ENCODE peak calls at places on chromosomes 11 and 22, in five cellular contexts. Z, L, A, M and F are unnamed samples.

GRCh38 chr22:24827305-24827704 is 21.3 kb downstream of the SGSM1 start:
- DNase-seq in Z (no peak), L (no peak), M (no peak), A (no peak), F (no peak)

GRCh38 chr11:61552108-61552635 is 28.7 kb downstream of the SYT7 start:
- DNase-seq in M (no peak), A (no peak), Z (no peak), L (no peak), F (no peak)

GRCh38 chr22:44665115-44665514 is 36.9 kb upstream of the PRR5 start:
- DNase-seq in Z (no peak), M (no peak), A (no peak), L (no peak), F (no peak)

GRCh38 chr11:116037851-116038250 is 533.6 kb upstream of the CADM1 start:
- DNase-seq in Z (no peak), M (no peak), L (no peak), A (no peak), F (no peak)

GRCh38 chr22:23893446-23893956 is 682 bp upstream of the MIF start:
- DNase-seq in L (no peak), M (no peak), Z (no peak), A (no peak), F (no peak)

GRCh38 chr22:43239102-43239875 is 52.4 kb upstream of the TTLL12 start:
- DNase-seq in Z (no peak), M (peak), A (no peak), L (no peak), F (no peak)

GRCh38 chr11:119624102-119624615 is 104.8 kb downstream of the NECTIN1 start:
- DNase-seq in A (no peak), M (no peak), L (no peak), Z (no peak), F (no peak)

GRCh38 chr22:29700949-29701927 is 18.6 kb upstream of the CABP7 start:
- DNase-seq in M (peak), L (no peak), A (no peak), Z (peak), F (no peak)

GRCh38 chr11:34997872-34998548 is 81.6 kb downstream of the PDHX start:
- DNase-seq in Z (no peak), M (peak), A (no peak), L (no peak), F (no peak)

GRCh38 chr11:113351490-113351889 is 36.1 kb upstream of the ANKK1 start:
- DNase-seq in A (no peak), Z (no peak), M (peak), L (no peak), F (no peak)

GRCh38 chr11:114563077-114563476 is 3.4 kb upstream of the NXPE1 start:
- DNase-seq in M (peak), A (no peak), L (no peak), Z (no peak), F (no peak)

GRCh38 chr11:46114961-46115360 is 6.3 kb downstream of the PHF21A start:
- DNase-seq in M (no peak), A (no peak), Z (no peak), L (no peak), F (no peak)

GRCh38 chr11:59173080-59173963 is 1.4 kb downstream of the DTX4 start:
- DNase-seq in L (peak), Z (peak), A (no peak), M (peak), F (peak)

GRCh38 chr11:121613724-121614123 is 161.0 kb upstream of the SORL1-AS1 start:
- DNase-seq in Z (no peak), A (no peak), M (peak), L (no peak), F (no peak)

GRCh38 chr11:47270331-47271271 is 668 bp downstream of the MADD start:
- DNase-seq in L (peak), Z (no peak), A (no peak), M (peak), F (no peak)

GRCh38 chr11:45180158-45180887 is 33.9 kb downstream of the PRDM11 start:
- DNase-seq in L (peak), M (no peak), A (no peak), Z (peak), F (peak)

GRCh38 chr22:48439560-48440135 is 1388.0 kb downstream of the BRD1 start:
- DNase-seq in L (no peak), Z (no peak), M (no peak), A (no peak), F (no peak)

GRCh38 chr22:30087611-30088010 is 7.3 kb downstream of the HORMAD2 start:
- DNase-seq in L (no peak), Z (no peak), M (no peak), A (no peak), F (no peak)

GRCh38 chr11:48091426-48092102 is 111.2 kb downstream of the PTPRJ start:
- DNase-seq in L (peak), A (no peak), Z (no peak), M (no peak), F (peak)

GRCh38 chr11:123062892-123063395 is 1.0 kb upstream of the HSPA8 start:
- DNase-seq in A (no peak), M (peak), Z (no peak), L (no peak), F (no peak)

GRCh38 chr11:104366321-104366734 is 202.4 kb upstream of the PDGFD start:
- DNase-seq in M (no peak), L (no peak), Z (no peak), A (no peak), F (no peak)

GRCh38 chr22:37998543-37998942 is 14.2 kb upstream of the SOX10 start:
- DNase-seq in L (no peak), M (no peak), Z (no peak), A (no peak), F (no peak)

GRCh38 chr11:92504004-92504403 is 279.4 kb downstream of the FAT3 start:
- DNase-seq in A (no peak), Z (no peak), M (no peak), L (no peak), F (no peak)

GRCh38 chr11:46381836-46382643 is 571 bp downstream of the MDK start:
- DNase-seq in L (peak), A (no peak), M (no peak), Z (no peak), F (no peak)

GRCh38 chr11:76577199-76577920 is 93.2 kb downstream of the LRRC32 start:
- DNase-seq in A (no peak), M (peak), L (no peak), Z (no peak), F (peak)

GRCh38 chr11:119323532-119324033 is 6.7 kb upstream of the MCAM start:
- DNase-seq in A (no peak), M (peak), L (peak), Z (peak), F (no peak)

GRCh38 chr11:8765294-8765693 is 82.7 kb downstream of the RPL27A start:
- DNase-seq in Z (no peak), A (no peak), M (peak), L (no peak), F (no peak)

GRCh38 chr11:124754309-124754708 is 2.3 kb upstream of the VSIG2 start:
- DNase-seq in Z (no peak), L (no peak), M (no peak), A (no peak), F (peak)

GRCh38 chr11:12008790-12009616 is 577 bp upstream of the DKK3 start:
- DNase-seq in Z (peak), A (peak), M (peak), L (peak), F (no peak)

GRCh38 chr22:35539910-35540599 is 576 bp upstream of the RASD2 start:
- DNase-seq in M (no peak), A (no peak), Z (peak), L (peak), F (no peak)

GRCh38 chr11:34655335-34656008 is 34.6 kb downstream of the EHF start:
- DNase-seq in Z (no peak), A (no peak), L (no peak), M (peak), F (no peak)

GRCh38 chr11:134486106-134486505 is 74.1 kb upstream of the B3GAT1 start:
- DNase-seq in L (no peak), M (no peak), Z (peak), A (peak), F (no peak)

GRCh38 chr11:122882809-122883681 is 486 bp downstream of the JHY start:
- DNase-seq in A (peak), M (peak), Z (peak), L (peak), F (peak)

GRCh38 chr11:134955281-134955680 is 543.2 kb upstream of the B3GAT1 start:
- DNase-seq in Z (peak), M (no peak), L (peak), A (peak), F (peak)

GRCh38 chr22:11253000-11253511 is 4274.9 kb upstream of the OR11H1 start:
- DNase-seq in L (no peak), Z (peak), A (no peak), M (no peak), F (no peak)

GRCh38 chr11:69018924-69019323 is 5.9 kb upstream of the MRGPRF start:
- DNase-seq in M (no peak), L (no peak), A (no peak), Z (no peak), F (no peak)

GRCh38 chr22:42229455-42230149 is 40.9 kb downstream of the TCF20 start:
- DNase-seq in A (no peak), L (no peak), Z (no peak), M (peak), F (no peak)

GRCh38 chr22:48336339-48337060 is 1491.2 kb downstream of the BRD1 start:
- DNase-seq in M (no peak), Z (no peak), A (no peak), L (no peak), F (no peak)

DNA sequence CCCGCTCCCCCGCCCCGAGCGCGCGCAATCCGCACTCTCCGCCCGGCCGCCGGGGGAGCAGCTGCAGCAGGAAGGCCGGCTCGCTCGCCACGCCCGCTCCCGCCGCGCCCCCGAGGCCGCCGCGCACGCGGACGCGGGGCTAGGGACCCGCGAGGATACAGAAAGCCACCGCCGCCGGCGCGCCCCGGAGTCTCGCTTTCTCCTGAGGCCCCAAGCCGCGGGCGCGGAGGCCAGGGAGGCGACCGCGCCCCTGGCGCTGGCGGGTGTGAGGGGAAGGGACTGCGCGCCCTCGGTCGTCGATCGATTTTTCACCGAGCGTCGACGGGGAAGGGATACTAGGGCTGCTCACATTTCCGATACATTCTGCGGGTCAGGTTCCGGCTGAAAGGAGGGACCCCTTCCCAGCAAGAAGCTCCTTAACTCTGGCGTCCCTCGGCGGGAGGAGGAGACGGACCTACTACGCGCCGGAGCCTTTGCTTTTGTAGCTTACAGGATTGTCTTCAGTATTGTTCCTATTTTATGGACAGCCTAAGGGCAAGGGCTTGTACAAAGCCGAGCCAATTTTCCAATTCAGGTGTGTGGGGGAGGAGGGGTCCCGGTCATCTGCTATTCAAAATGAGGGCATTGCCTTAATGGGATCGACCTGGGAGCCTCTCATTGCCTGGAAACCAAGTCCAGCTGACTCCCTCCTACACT is 416 bp upstream of the GAB2 start:
- DNase-seq in Z (peak), L (peak), M (peak), A (peak), F (peak)
- TF ChIP-seq CTCF in Z (no peak), L (peak), M (no peak), A (peak), F (peak)

DNA sequence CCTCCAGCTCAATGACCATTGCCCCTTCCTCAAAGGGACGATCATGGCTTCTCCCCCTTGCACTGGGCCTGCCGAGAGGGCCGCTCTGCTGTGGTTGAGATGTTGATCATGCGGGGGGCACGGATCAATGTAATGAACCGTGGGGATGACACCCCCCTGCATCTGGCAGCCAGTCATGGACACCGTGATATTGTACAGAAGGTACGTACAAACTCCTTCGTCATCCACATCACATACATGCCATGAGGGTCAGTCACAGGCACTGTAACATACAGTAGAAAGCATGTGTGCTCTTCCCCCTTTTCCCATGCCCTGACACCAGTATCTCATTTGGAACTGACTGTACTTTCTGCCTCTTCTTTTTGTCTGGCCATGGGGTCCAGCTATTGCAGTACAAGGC is 4.0 kb downstream of the TAF10 start:
- DNase-seq in L (peak), M (no peak), Z (peak), A (no peak), F (peak)
- TF ChIP-seq CTCF in L (no peak), M (no peak), Z (no peak), A (no peak), F (no peak)

DNA sequence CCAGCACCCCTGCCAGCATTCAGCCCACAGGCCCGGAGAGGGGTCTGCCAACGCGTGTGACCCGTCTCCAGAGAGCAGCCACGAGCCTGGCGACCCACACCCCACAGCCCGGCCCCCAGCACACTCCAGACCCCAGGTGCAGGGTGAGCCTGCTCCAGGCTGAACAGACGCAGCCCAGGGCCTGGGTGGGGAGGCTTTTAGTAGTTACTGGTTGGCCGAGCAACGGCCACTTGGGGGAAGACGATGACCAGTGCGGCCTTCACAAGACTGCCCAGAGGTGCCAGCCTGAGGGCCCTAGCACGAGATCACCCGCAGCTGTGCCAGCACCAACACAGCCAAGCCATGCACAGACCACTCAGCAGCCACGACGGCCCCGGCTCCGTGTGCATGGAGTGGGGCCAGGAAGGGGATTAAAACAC is 47.8 kb downstream of the BRD1 start:
- DNase-seq in M (no peak), Z (no peak), L (no peak), A (no peak), F (no peak)
- TF ChIP-seq CTCF in M (no peak), Z (no peak), L (no peak), A (no peak), F (no peak)

DNA sequence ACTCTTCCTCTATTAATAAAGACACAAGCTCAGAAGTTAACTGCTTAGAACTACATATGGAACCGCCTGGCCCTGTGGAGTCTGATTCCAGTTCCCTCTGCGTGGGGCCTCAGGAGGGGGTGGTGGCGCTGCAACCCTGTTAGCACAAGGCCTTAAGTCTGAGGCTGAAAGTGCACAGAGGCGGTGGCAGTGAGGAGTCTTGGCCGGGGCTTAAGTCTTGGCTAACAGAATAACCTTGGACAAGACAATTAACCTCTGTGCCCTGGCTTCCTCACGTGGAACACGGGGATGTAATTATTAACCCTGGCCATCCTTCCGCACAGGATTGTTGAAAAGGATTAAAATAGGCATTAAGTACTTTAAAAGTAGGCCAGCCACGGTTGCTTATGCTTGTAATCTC is 191.5 kb downstream of the CEP164 start:
- DNase-seq in Z (no peak), A (no peak), L (no peak), M (no peak), F (no peak)
- TF ChIP-seq CTCF in Z (no peak), A (no peak), L (no peak), M (no peak), F (no peak)

DNA sequence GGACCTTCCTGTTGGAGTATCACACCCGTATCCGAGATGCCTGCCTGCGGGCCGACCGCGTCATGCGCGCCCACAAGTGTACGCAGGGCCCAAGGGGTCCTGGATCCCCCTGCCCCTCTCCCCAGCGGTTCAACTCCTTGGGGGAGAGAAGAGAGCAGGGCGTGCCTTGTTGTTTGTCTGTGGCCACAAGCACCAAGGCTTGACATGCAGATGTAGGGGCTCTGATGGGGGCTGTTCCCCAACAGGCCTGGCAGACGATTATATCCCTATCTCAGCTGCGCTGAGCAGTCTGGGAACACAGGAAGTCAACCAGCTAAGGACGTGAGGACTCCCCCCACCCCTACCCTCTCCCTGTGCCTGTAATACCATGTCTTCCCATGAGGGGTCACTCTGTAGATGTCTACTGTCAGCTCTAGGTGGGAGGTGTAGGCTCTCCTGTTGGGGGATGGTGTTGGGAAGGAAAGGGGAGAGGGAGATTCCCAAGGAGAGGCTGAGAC is 6.8 kb downstream of the CFL1 start:
- DNase-seq in Z (no peak), A (no peak), L (peak), M (no peak), F (no peak)
- TF ChIP-seq CTCF in Z (no peak), A (peak), L (no peak), M (peak), F (peak)